ENCODE peak calls at places on chromosomes 7 and 10, in ten cellular contexts. R is posterior cingulate gyrus; E is neuronal stem cell; K is GM13977; V is GM23248; D is stimulated activated CD8-positive, alpha-beta memory T cell treated with anti-CD3 and anti-CD28 coated beads, Interleukin-2, amount 100 ng/mL, for 1 hour; F is cerebellum; U is fibroblast of the aortic adventitia; W is GM23338; S is stimulated activated CD4-positive, alpha-beta T cell treated with anti-CD3 and anti-CD28 coated beads, Interleukin-12 subunit alpha, Interleukin-12 subunit beta, amount 100 ng/mL, for 4 hours. L is an unnamed sample.

GRCh38 chr10:77458986-77459590 is 178.5 kb downstream of the KCNMA1 start:
- DNase-seq in R (no peak), S (no peak), K (no peak), U (peak; percentile 13), F (no peak), D (no peak), W (no peak), V (peak; percentile 56), E (no peak), L (peak; percentile 61)

GRCh38 chr10:53601260-53601875 is 828.8 kb upstream of the MBL2 start:
- DNase-seq in D (no peak), E (peak; percentile 9), F (peak; percentile 2), V (peak; percentile 52), R (no peak), K (peak; percentile 17), S (no peak), U (peak; percentile 44), W (peak; percentile 75), L (peak; percentile 8)

GRCh38 chr10:6542999-6543430 is 37.1 kb downstream of the PRKCQ start:
- DNase-seq in U (no peak), V (no peak), R (no peak), D (no peak), K (no peak), E (no peak), S (no peak), W (peak; percentile 7), F (no peak), L (no peak)

GRCh38 chr7:27740449-27741086 is 606 bp downstream of the TAX1BP1 start:
- DNase-seq in D (peak; percentile 68), V (peak; percentile 89), E (peak; percentile 56), W (peak; percentile 97), U (peak; percentile 65), K (peak; percentile 82), F (peak; percentile 61), R (peak; percentile 72), S (peak; percentile 75), L (peak; percentile 67)

GRCh38 chr7:80699030-80699638 is 60.7 kb downstream of the CD36 start:
- DNase-seq in U (peak; percentile 77), E (peak; percentile 51), R (no peak), K (peak; percentile 13), W (peak; percentile 77), V (peak; percentile 72), F (peak; percentile 20), D (no peak), S (no peak), L (peak; percentile 41)

GRCh38 chr10:87960230-87960629 is 96.8 kb downstream of the PTEN start:
- DNase-seq in W (no peak), V (peak; percentile 34), U (no peak), F (no peak), S (no peak), R (no peak), E (no peak), D (no peak), K (no peak), L (no peak)

GRCh38 chr7:130353196-130353595 is 8.6 kb downstream of the CPA5 start:
- DNase-seq in V (no peak), F (no peak), R (no peak), E (no peak), D (no peak), S (no peak), K (no peak), W (no peak), U (no peak), L (no peak)

GRCh38 chr7:48130658-48131108 is 40.6 kb upstream of the ABCA13 start:
- DNase-seq in K (no peak), V (peak; percentile 53), W (no peak), R (no peak), U (no peak), D (no peak), E (no peak), S (no peak), F (no peak), L (peak; percentile 69)

GRCh38 chr10:9814285-9814866 is 1203.3 kb upstream of the CELF2 start:
- DNase-seq in S (no peak), E (no peak), K (no peak), D (no peak), R (no peak), V (peak; percentile 50), W (no peak), U (no peak), F (no peak), L (peak; percentile 6)

GRCh38 chr10:8508882-8509281 is 454.4 kb downstream of the GATA3 start:
- DNase-seq in V (no peak), U (no peak), K (no peak), D (no peak), R (no peak), E (no peak), W (no peak), S (no peak), F (no peak), L (no peak)

GRCh38 chr7:79272066-79272669 is 181.3 kb downstream of the MAGI2 start:
- DNase-seq in W (peak; percentile 62), R (no peak), U (peak; percentile 74), D (no peak), S (no peak), E (peak; percentile 8), K (peak; percentile 16), V (peak; percentile 70), F (no peak), L (peak; percentile 48)

GRCh38 chr7:137798073-137798763 is 48.6 kb downstream of the DGKI start:
- DNase-seq in S (no peak), R (no peak), V (no peak), U (no peak), F (no peak), K (peak; percentile 28), D (no peak), W (no peak), E (no peak), L (no peak)

GRCh38 chr7:116583653-116584052 is 58.8 kb downstream of the CAV1 start:
- DNase-seq in R (no peak), S (no peak), W (no peak), U (no peak), V (peak; percentile 47), D (no peak), F (no peak), K (peak; percentile 44), E (no peak), L (no peak)

GRCh38 chr7:95628831-95629439 is 32.6 kb upstream of the PDK4 start:
- DNase-seq in V (peak; percentile 84), K (no peak), R (no peak), U (peak; percentile 8), F (no peak), D (no peak), W (no peak), E (no peak), S (no peak), L (no peak)

L was measured in AG08395.